ENCODE peak calls at places on chromosomes 7 and 10, in four cellular contexts. Z, P, J and W are unnamed samples.

GRCh38 chr10:6221971-6222751 is 19.4 kb downstream of the PFKFB3 start:
- DNase-seq in Z (no peak), P (no peak), J (no peak), W (no peak)

GRCh38 chr7:151632750-151633515 is 113.2 kb upstream of the RHEB start:
- DNase-seq in J (no peak), P (peak; percentile 77), Z (peak; percentile 32), W (peak; percentile 91)

GRCh38 chr10:128711776-128712175 is 585.6 kb upstream of the MKI67 start:
- DNase-seq in J (no peak), Z (no peak), P (no peak), W (no peak)

GRCh38 chr10:29243750-29244149 is 45.1 kb upstream of the LYZL1 start:
- DNase-seq in P (no peak), J (peak; percentile 13), Z (no peak), W (no peak)

GRCh38 chr10:73529089-73529832 is 33.4 kb upstream of the PPP3CB start:
- DNase-seq in Z (peak; percentile 61), P (peak; percentile 20), J (peak; percentile 84), W (peak; percentile 73)

GRCh38 chr7:117793496-117793895 is 79.7 kb downstream of the CTTNBP2 start:
- DNase-seq in Z (no peak), J (no peak), P (no peak), W (no peak)

GRCh38 chr10:11668847-11669610 is 57.6 kb upstream of the USP6NL start:
- DNase-seq in J (no peak), Z (no peak), P (no peak), W (no peak)

GRCh38 chr7:102933763-102934162 is 21.0 kb downstream of the LRRC17 start:
- DNase-seq in Z (no peak), P (no peak), J (no peak), W (no peak)

GRCh38 chr10:43229208-43230061 is 37.4 kb downstream of the RASGEF1A start:
- DNase-seq in J (peak; percentile 47), Z (no peak), P (no peak), W (no peak)

GRCh38 chr10:99676435-99676834 is 17.1 kb downstream of the ENTPD7 start:
- DNase-seq in P (no peak), J (no peak), Z (no peak), W (no peak)

GRCh38 chr7:152144557-152145245 is 119.2 kb downstream of the GALNT11 start:
- DNase-seq in Z (no peak), P (no peak), J (no peak), W (no peak)

GRCh38 chr10:35470535-35470934 is 134.2 kb downstream of the CCNY start:
- DNase-seq in Z (no peak), J (no peak), P (no peak), W (no peak)

GRCh38 chr7:151351967-151352366 is 10.4 kb downstream of the NUB1 start:
- DNase-seq in Z (no peak), J (no peak), P (no peak), W (no peak)

GRCh38 chr7:727104-727805 is at the start of gene PRKAR1B:
- DNase-seq in Z (peak; percentile 83), J (peak; percentile 90), P (no peak), W (peak; percentile 39)

GRCh38 chr10:93435621-93436385 is 46.3 kb downstream of the MYOF start:
- DNase-seq in J (no peak), P (no peak), Z (no peak), W (peak; percentile 78)

GRCh38 chr10:72107325-72108003 is 19.1 kb upstream of the SPOCK2 start:
- DNase-seq in J (no peak), P (no peak), Z (no peak), W (no peak)

GRCh38 chr7:113394856-113395255 is 276.5 kb upstream of the SMIM30 start:
- DNase-seq in Z (no peak), J (no peak), P (no peak), W (no peak)

GRCh38 chr10:62075912-62076311 is 174.4 kb downstream of the ARID5B start:
- DNase-seq in J (no peak), P (no peak), Z (no peak), W (no peak)

GRCh38 chr10:70677620-70678249 is 5.4 kb downstream of the ADAMTS14 start:
- DNase-seq in Z (no peak), P (no peak), J (no peak), W (no peak)

GRCh38 chr7:21141476-21141875 is 286.4 kb upstream of the SP4 start:
- DNase-seq in J (no peak), Z (no peak), P (no peak), W (no peak)

GRCh38 chr7:127654404-127655392 is 2.7 kb downstream of the SND1 start:
- DNase-seq in Z (no peak), P (no peak), J (no peak), W (peak; percentile 29)

GRCh38 chr7:82362129-82362528 is 81.4 kb downstream of the CACNA2D1 start:
- DNase-seq in Z (no peak), J (no peak), P (no peak), W (no peak)

GRCh38 chr10:7547825-7548224 is 118.9 kb downstream of the ITIH5 start:
- DNase-seq in P (no peak), J (no peak), Z (no peak), W (no peak)

GRCh38 chr7:55191161-55191925 is 172.5 kb downstream of the EGFR start:
- DNase-seq in J (no peak), P (no peak), Z (no peak), W (no peak)

GRCh38 chr10:78301891-78302738 is 268.5 kb downstream of the RPS24 start:
- DNase-seq in P (no peak), Z (no peak), J (no peak), W (no peak)

GRCh38 chr10:76523215-76523614 is 1091.8 kb downstream of the LRMDA start:
- DNase-seq in P (no peak), J (no peak), Z (no peak), W (no peak)

GRCh38 chr10:6665847-6666246 is 85.8 kb upstream of the PRKCQ start:
- DNase-seq in Z (no peak), P (no peak), J (no peak), W (no peak)

GRCh38 chr10:36886303-36886891 is 239.0 kb upstream of the ANKRD30A start:
- DNase-seq in Z (no peak), J (no peak), P (no peak), W (no peak)

GRCh38 chr7:55188590-55189446 is 170.0 kb downstream of the EGFR start:
- DNase-seq in J (peak; percentile 20), P (no peak), Z (no peak), W (no peak)

GRCh38 chr10:112649492-112650152 is 202.6 kb downstream of the VTI1A start:
- DNase-seq in P (no peak), J (no peak), Z (no peak), W (no peak)

GRCh38 chr7:141409911-141410329 is 141.3 kb upstream of the AGK start:
- DNase-seq in Z (no peak), J (no peak), P (no peak), W (no peak)

GRCh38 chr10:75284097-75284485 is 48.3 kb upstream of the COMTD1 start:
- DNase-seq in P (no peak), J (no peak), Z (no peak), W (no peak)

GRCh38 chr7:16130127-16131110 is 290.9 kb downstream of the CRPPA start:
- DNase-seq in Z (no peak), J (no peak), P (no peak), W (no peak)

DNA sequence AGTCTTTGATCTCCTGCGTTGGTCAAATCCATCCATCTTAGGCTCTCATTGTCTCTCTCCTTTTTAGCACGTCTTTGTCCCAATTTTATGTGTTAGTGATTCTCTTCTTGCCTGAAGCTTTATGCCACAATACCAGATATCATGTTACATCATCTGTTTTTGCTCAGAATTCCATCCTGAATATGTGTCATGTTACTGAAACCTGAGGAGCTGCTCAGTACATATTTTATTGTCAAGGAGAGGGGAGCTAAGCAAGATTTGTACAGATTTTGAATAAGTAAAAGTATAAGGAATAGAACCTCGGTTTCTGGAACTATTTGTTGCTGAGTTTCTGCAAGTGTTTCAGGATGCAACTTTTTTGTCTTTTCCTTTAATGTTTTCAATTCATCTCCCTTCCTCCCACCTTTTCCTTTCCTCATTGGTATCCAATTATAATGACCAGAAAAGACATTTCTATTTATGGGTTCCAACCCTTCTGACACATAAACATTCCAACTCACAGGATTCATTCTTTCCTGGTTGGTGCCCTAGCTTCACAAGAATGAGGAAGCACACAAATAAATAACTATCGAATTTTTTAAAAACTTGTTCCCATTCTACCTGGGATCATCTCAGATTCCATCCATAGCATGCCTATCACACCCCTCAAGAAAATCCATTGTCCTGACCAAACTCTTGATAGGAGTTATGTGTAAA is 291.8 kb downstream of the CRPPA start:
- DNase-seq in Z (no peak), P (no peak), J (no peak), W (no peak)
- TF ChIP-seq SPI1 in Z (no peak), P (no peak), J (no peak), W (no peak)

GRCh38 chr7:149494738-149495368 is 2.8 kb downstream of the ZNF746 start:
- DNase-seq in Z (no peak), P (no peak), J (no peak), W (peak; percentile 61)

GRCh38 chr7:149500201-149500600 is 2.6 kb upstream of the ZNF746 start:
- DNase-seq in P (no peak), J (no peak), Z (no peak), W (no peak)

GRCh38 chr7:149497467-149498261 is at the start of gene ZNF746:
- DNase-seq in Z (peak; percentile 97), J (peak; percentile 97), P (peak; percentile 11), W (peak; percentile 76)

GRCh38 chr7:149495785-149496641 is 1.6 kb downstream of the ZNF746 start:
- DNase-seq in J (no peak), Z (no peak), P (no peak), W (no peak)

DNA sequence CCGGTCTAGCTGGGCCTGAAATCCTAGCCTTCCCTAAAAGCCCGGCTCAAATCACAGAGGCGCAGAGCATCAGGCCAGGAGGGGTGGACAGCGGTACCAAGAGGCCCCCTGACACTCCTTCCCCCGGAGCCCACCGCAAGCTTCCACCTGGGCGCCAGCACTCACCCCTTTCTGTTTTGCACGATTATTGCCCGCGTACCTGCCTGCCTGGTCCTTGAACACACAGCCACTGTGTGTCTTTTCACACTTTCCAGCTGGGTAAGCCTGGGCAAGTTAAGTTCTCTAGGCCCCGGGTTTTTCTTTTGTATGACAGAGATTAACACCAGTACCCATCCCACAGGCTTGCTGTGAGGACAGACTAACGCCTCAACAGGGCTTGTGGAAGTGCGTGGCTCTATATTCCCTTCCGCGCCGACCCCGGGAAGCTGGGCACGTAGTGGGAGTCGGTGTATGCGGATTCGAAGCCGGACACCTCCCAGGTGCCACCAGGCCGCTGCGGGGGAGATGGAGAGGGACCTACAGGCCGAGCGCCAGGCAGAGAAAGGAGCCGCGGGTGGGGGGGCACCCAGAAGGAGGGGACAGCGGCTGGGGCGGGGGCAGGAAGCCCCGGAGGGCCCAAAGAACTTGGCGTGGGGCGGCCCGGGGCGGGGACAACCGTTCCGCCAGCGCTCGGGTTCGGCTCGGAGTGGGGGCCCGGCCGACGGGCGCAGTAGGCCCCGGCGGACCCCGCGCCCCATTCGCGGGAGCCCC is 792 bp downstream of the ZNF746 start:
- DNase-seq in J (peak; percentile 87), P (no peak), Z (peak; percentile 47), W (peak; percentile 28)
- TF ChIP-seq SPI1 in J (no peak), P (no peak), Z (no peak), W (no peak)

GRCh38 chr10:110993024-110993693 is 73.8 kb downstream of the SHOC2 start:
- DNase-seq in P (peak; percentile 13), Z (no peak), J (no peak), W (no peak)
- TF ChIP-seq SPI1 in P (no peak), Z (no peak), J (no peak), W (no peak)

DNA sequence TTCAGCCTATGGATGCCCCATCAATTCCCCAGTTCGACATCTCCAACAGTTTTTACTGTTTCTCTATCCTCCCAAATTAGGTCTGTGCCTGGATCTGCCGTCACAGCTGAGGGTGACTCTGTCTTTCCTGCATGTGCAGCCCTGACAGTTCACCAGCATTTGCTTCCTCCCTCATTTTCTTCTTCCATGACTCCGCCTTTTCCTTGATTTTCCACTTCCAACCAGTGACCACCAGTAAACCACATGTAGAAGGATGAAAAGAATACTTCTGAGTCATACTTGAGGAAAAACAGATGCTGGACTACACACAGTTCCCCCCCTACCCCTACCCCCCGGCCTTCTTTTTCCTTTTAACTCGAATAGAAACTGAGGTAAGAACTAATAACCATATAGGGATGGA is 311.8 kb upstream of the POM121L12 start:
- DNase-seq in Z (no peak), P (no peak), J (no peak), W (no peak)
- TF ChIP-seq SPI1 in Z (no peak), P (no peak), J (no peak), W (no peak)